ENCODE peak calls at places on chromosome 18, in six cellular contexts. One of them, this sample, is unnamed.

GRCh38 chr18:26497881-26498280 is 50.5 kb downstream of the KCTD1 start:
- DNase-seq in iPS DF 6.9: no peak
- DNase-seq in T-helper 1 cell: no peak
- DNase-seq in tibial artery: no peak
- DNase-seq in stomach: no peak
- DNase-seq in amygdala: no peak
- DNase-seq in this sample: no peak

GRCh38 chr18:35919179-35919578 is 53.3 kb upstream of the RMP24 start:
- DNase-seq in iPS DF 6.9: no peak
- DNase-seq in T-helper 1 cell: no peak
- DNase-seq in tibial artery: no peak
- DNase-seq in stomach: no peak
- DNase-seq in amygdala: no peak
- DNase-seq in this sample: no peak

GRCh38 chr18:9446839-9447238 is 28.5 kb upstream of the RALBP1 start:
- DNase-seq in iPS DF 6.9: no peak
- DNase-seq in T-helper 1 cell: no peak
- DNase-seq in tibial artery: no peak
- DNase-seq in stomach: no peak
- DNase-seq in amygdala: no peak
- DNase-seq in this sample: no peak

GRCh38 chr18:58541789-58542425 is 87.0 kb downstream of the ALPK2 start:
- DNase-seq in iPS DF 6.9: no peak
- DNase-seq in T-helper 1 cell: no peak
- DNase-seq in tibial artery: no peak
- DNase-seq in stomach: no peak
- DNase-seq in amygdala: no peak
- DNase-seq in this sample: peak

GRCh38 chr18:2540575-2540974 is 30.7 kb downstream of the METTL4 start:
- DNase-seq in iPS DF 6.9: no peak
- DNase-seq in T-helper 1 cell: no peak
- DNase-seq in tibial artery: no peak
- DNase-seq in stomach: no peak
- DNase-seq in amygdala: no peak
- DNase-seq in this sample: no peak

GRCh38 chr18:66222174-66222573 is 381.7 kb downstream of the CDH19 start:
- DNase-seq in iPS DF 6.9: no peak
- DNase-seq in T-helper 1 cell: no peak
- DNase-seq in tibial artery: no peak
- DNase-seq in stomach: no peak
- DNase-seq in amygdala: no peak
- DNase-seq in this sample: no peak

GRCh38 chr18:48085781-48086487 is 155.5 kb upstream of the SMAD2 start:
- DNase-seq in iPS DF 6.9: no peak
- DNase-seq in T-helper 1 cell: no peak
- DNase-seq in tibial artery: no peak
- DNase-seq in stomach: no peak
- DNase-seq in amygdala: no peak
- DNase-seq in this sample: no peak

GRCh38 chr18:35117951-35118411 is 76.8 kb downstream of the MAPRE2 start:
- DNase-seq in iPS DF 6.9: no peak
- DNase-seq in T-helper 1 cell: no peak
- DNase-seq in tibial artery: no peak
- DNase-seq in stomach: no peak
- DNase-seq in amygdala: no peak
- DNase-seq in this sample: no peak

GRCh38 chr18:24027156-24027555 is 12.6 kb downstream of the TTC39C start:
- DNase-seq in iPS DF 6.9: no peak
- DNase-seq in T-helper 1 cell: no peak
- DNase-seq in tibial artery: peak
- DNase-seq in stomach: no peak
- DNase-seq in amygdala: no peak
- DNase-seq in this sample: no peak

GRCh38 chr18:32707153-32707552 is 65.7 kb downstream of the KLHL14 start:
- DNase-seq in iPS DF 6.9: no peak
- DNase-seq in T-helper 1 cell: no peak
- DNase-seq in tibial artery: no peak
- DNase-seq in stomach: peak
- DNase-seq in amygdala: no peak
- DNase-seq in this sample: no peak

GRCh38 chr18:22551536-22552151 is 133.9 kb upstream of the CTAGE1 start:
- DNase-seq in iPS DF 6.9: no peak
- DNase-seq in T-helper 1 cell: no peak
- DNase-seq in tibial artery: no peak
- DNase-seq in stomach: no peak
- DNase-seq in amygdala: no peak
- DNase-seq in this sample: no peak

GRCh38 chr18:31199190-31199769 is 36.6 kb upstream of the DSC1 start:
- DNase-seq in iPS DF 6.9: no peak
- DNase-seq in T-helper 1 cell: no peak
- DNase-seq in tibial artery: no peak
- DNase-seq in stomach: no peak
- DNase-seq in amygdala: no peak
- DNase-seq in this sample: no peak

GRCh38 chr18:76720683-76721082 is 101.7 kb upstream of the ZNF236 start:
- DNase-seq in iPS DF 6.9: no peak
- DNase-seq in T-helper 1 cell: no peak
- DNase-seq in tibial artery: no peak
- DNase-seq in stomach: no peak
- DNase-seq in amygdala: no peak
- DNase-seq in this sample: no peak

GRCh38 chr18:54284967-54285785 is 15.9 kb downstream of the POLI start:
- DNase-seq in iPS DF 6.9: no peak
- DNase-seq in T-helper 1 cell: no peak
- DNase-seq in tibial artery: no peak
- DNase-seq in stomach: no peak
- DNase-seq in amygdala: no peak
- DNase-seq in this sample: peak

GRCh38 chr18:58189008-58189407 is 145.0 kb downstream of the NEDD4L start:
- DNase-seq in iPS DF 6.9: no peak
- DNase-seq in T-helper 1 cell: no peak
- DNase-seq in tibial artery: no peak
- DNase-seq in stomach: no peak
- DNase-seq in amygdala: no peak
- DNase-seq in this sample: no peak

GRCh38 chr18:3511980-3512379 is 62.0 kb downstream of the TGIF1 start:
- DNase-seq in iPS DF 6.9: no peak
- DNase-seq in T-helper 1 cell: no peak
- DNase-seq in tibial artery: no peak
- DNase-seq in stomach: no peak
- DNase-seq in amygdala: no peak
- DNase-seq in this sample: no peak

GRCh38 chr18:22467760-22468553 is 50.2 kb upstream of the CTAGE1 start:
- DNase-seq in iPS DF 6.9: no peak
- DNase-seq in T-helper 1 cell: no peak
- DNase-seq in tibial artery: peak
- DNase-seq in stomach: no peak
- DNase-seq in amygdala: no peak
- DNase-seq in this sample: no peak

GRCh38 chr18:13725566-13726227 is 661 bp downstream of the FAM210A start:
- DNase-seq in iPS DF 6.9: no peak
- DNase-seq in T-helper 1 cell: no peak
- DNase-seq in tibial artery: no peak
- DNase-seq in stomach: no peak
- DNase-seq in amygdala: no peak
- DNase-seq in this sample: no peak

GRCh38 chr18:41038071-41038470 is 917.0 kb upstream of the PIK3C3 start:
- DNase-seq in iPS DF 6.9: no peak
- DNase-seq in T-helper 1 cell: no peak
- DNase-seq in tibial artery: no peak
- DNase-seq in stomach: no peak
- DNase-seq in amygdala: no peak
- DNase-seq in this sample: no peak

GRCh38 chr18:71398530-71398929 is 1109.7 kb downstream of the SOCS6 start:
- DNase-seq in iPS DF 6.9: no peak
- DNase-seq in T-helper 1 cell: no peak
- DNase-seq in tibial artery: no peak
- DNase-seq in stomach: no peak
- DNase-seq in amygdala: peak
- DNase-seq in this sample: no peak

GRCh38 chr18:74066018-74066417 is 81.6 kb downstream of the FBXO15 start:
- DNase-seq in iPS DF 6.9: no peak
- DNase-seq in T-helper 1 cell: no peak
- DNase-seq in tibial artery: no peak
- DNase-seq in stomach: no peak
- DNase-seq in amygdala: no peak
- DNase-seq in this sample: no peak

GRCh38 chr18:26301681-26302080 is 75.4 kb downstream of the TAF4B start:
- DNase-seq in iPS DF 6.9: no peak
- DNase-seq in T-helper 1 cell: no peak
- DNase-seq in tibial artery: no peak
- DNase-seq in stomach: no peak
- DNase-seq in amygdala: no peak
- DNase-seq in this sample: no peak

GRCh38 chr18:58501033-58501432 is 127.9 kb downstream of the ALPK2 start:
- DNase-seq in iPS DF 6.9: no peak
- DNase-seq in T-helper 1 cell: no peak
- DNase-seq in tibial artery: no peak
- DNase-seq in stomach: no peak
- DNase-seq in amygdala: no peak
- DNase-seq in this sample: no peak

GRCh38 chr18:35713545-35713944 is 132.0 kb downstream of the GALNT1 start:
- DNase-seq in iPS DF 6.9: no peak
- DNase-seq in T-helper 1 cell: no peak
- DNase-seq in tibial artery: no peak
- DNase-seq in stomach: no peak
- DNase-seq in amygdala: no peak
- DNase-seq in this sample: no peak

GRCh38 chr18:22999212-22999611 is 66.1 kb downstream of the RBBP8 start:
- DNase-seq in iPS DF 6.9: no peak
- DNase-seq in T-helper 1 cell: no peak
- DNase-seq in tibial artery: no peak
- DNase-seq in stomach: no peak
- DNase-seq in amygdala: no peak
- DNase-seq in this sample: no peak

GRCh38 chr18:35938562-35938961 is 33.9 kb upstream of the RMP24 start:
- DNase-seq in iPS DF 6.9: no peak
- DNase-seq in T-helper 1 cell: no peak
- DNase-seq in tibial artery: no peak
- DNase-seq in stomach: no peak
- DNase-seq in amygdala: no peak
- DNase-seq in this sample: no peak

GRCh38 chr18:35572644-35573043 is 8.9 kb upstream of the GALNT1 start:
- DNase-seq in iPS DF 6.9: no peak
- DNase-seq in T-helper 1 cell: no peak
- DNase-seq in tibial artery: no peak
- DNase-seq in stomach: no peak
- DNase-seq in amygdala: no peak
- DNase-seq in this sample: no peak

GRCh38 chr18:51235011-51235789 is 37.7 kb upstream of the MEX3C start:
- DNase-seq in iPS DF 6.9: no peak
- DNase-seq in T-helper 1 cell: no peak
- DNase-seq in tibial artery: no peak
- DNase-seq in stomach: no peak
- DNase-seq in amygdala: no peak
- DNase-seq in this sample: no peak

GRCh38 chr18:2178036-2178435 is 393.3 kb downstream of the METTL4 start:
- DNase-seq in iPS DF 6.9: no peak
- DNase-seq in T-helper 1 cell: no peak
- DNase-seq in tibial artery: no peak
- DNase-seq in stomach: no peak
- DNase-seq in amygdala: no peak
- DNase-seq in this sample: no peak

GRCh38 chr18:23069481-23069880 is 65.8 kb upstream of the CABLES1 start:
- DNase-seq in iPS DF 6.9: no peak
- DNase-seq in T-helper 1 cell: peak
- DNase-seq in tibial artery: no peak
- DNase-seq in stomach: no peak
- DNase-seq in amygdala: no peak
- DNase-seq in this sample: no peak

GRCh38 chr18:76553715-76554603 is 58.9 kb upstream of the ZNF516 start:
- DNase-seq in iPS DF 6.9: no peak
- DNase-seq in T-helper 1 cell: no peak
- DNase-seq in tibial artery: no peak
- DNase-seq in stomach: no peak
- DNase-seq in amygdala: no peak
- DNase-seq in this sample: no peak

GRCh38 chr18:67428805-67429204 is 87.7 kb downstream of the DSEL start:
- DNase-seq in iPS DF 6.9: no peak
- DNase-seq in T-helper 1 cell: no peak
- DNase-seq in tibial artery: no peak
- DNase-seq in stomach: no peak
- DNase-seq in amygdala: no peak
- DNase-seq in this sample: no peak

GRCh38 chr18:79611040-79611681 is 68.4 kb upstream of the CTDP1 start:
- DNase-seq in iPS DF 6.9: no peak
- DNase-seq in T-helper 1 cell: no peak
- DNase-seq in tibial artery: peak
- DNase-seq in stomach: no peak
- DNase-seq in amygdala: no peak
- DNase-seq in this sample: no peak

This sample was measured in activated T-helper 2 cell treated with anti-CD3 and anti-CD28 coated beads, Interferon-gamma antibody, Interleukin-2, Interleukin-4, amounts not matched to agents 10 μg/mL and 5 μg/mL and 100 μg/mL, durations not matched to agents 14 hours and 24 hours and 36 hours.